ENCODE peak calls at places on chromosome 1, in nine cellular contexts. J, Y, W, B, G, F, M, K and L are unnamed samples.

GRCh38 chr1:64861611-64862010 is 104.7 kb downstream of the JAK1 start:
- DNase-seq in J (no peak), Y (no peak), W (no peak), B (peak; percentile 48), G (peak; percentile 38), F (peak; percentile 24), M (no peak), K (no peak), L (no peak)

GRCh38 chr1:152052606-152053005 is 15.8 kb upstream of the S100A11 start:
- DNase-seq in J (peak; percentile 83), Y (no peak), W (peak; percentile 95), B (peak; percentile 86), G (peak; percentile 86), F (peak; percentile 65), M (peak; percentile 72), K (peak; percentile 64), L (peak; percentile 44)

GRCh38 chr1:29096255-29096896 is 27.3 kb downstream of the TMEM200B start:
- DNase-seq in J (peak; percentile 90), Y (no peak), W (no peak), B (no peak), G (no peak), F (no peak), M (no peak), K (no peak), L (no peak)

GRCh38 chr1:155016231-155016831 is 13.7 kb downstream of the ZBTB7B start:
- DNase-seq in J (no peak), Y (no peak), W (no peak), B (no peak), G (no peak), F (no peak), M (no peak), K (no peak), L (no peak)

GRCh38 chr1:110602466-110602865 is 3.7 kb downstream of the KCNA2 start:
- DNase-seq in J (no peak), Y (no peak), W (no peak), B (no peak), G (no peak), F (no peak), M (no peak), K (no peak), L (no peak)

GRCh38 chr1:24036080-24036479 is 56.0 kb upstream of the SRSF10 start:
- DNase-seq in J (no peak), Y (no peak), W (no peak), B (no peak), G (no peak), F (no peak), M (no peak), K (no peak), L (no peak)

GRCh38 chr1:75136921-75137641 is 2.9 kb downstream of the LHX8 start:
- DNase-seq in J (no peak), Y (no peak), W (no peak), B (no peak), G (no peak), F (no peak), M (no peak), K (no peak), L (no peak)

GRCh38 chr1:162175393-162175792 is 105.9 kb downstream of the NOS1AP start:
- DNase-seq in J (no peak), Y (no peak), W (no peak), B (peak; percentile 36), G (no peak), F (no peak), M (no peak), K (no peak), L (no peak)

GRCh38 chr1:202909494-202909893 is 17.5 kb downstream of the KLHL12 start:
- DNase-seq in J (no peak), Y (no peak), W (no peak), B (no peak), G (no peak), F (no peak), M (no peak), K (no peak), L (no peak)

GRCh38 chr1:3651939-3652537 is at the start of gene TP73:
- DNase-seq in J (peak; percentile 63), Y (no peak), W (no peak), B (no peak), G (peak; percentile 59), F (no peak), M (no peak), K (no peak), L (no peak)

GRCh38 chr1:181213056-181213455 is 124.6 kb downstream of the IER5 start:
- DNase-seq in J (no peak), Y (no peak), W (no peak), B (no peak), G (no peak), F (no peak), M (no peak), K (no peak), L (no peak)

GRCh38 chr1:103267893-103268292 is 159.6 kb upstream of the COL11A1 start:
- DNase-seq in J (no peak), Y (no peak), W (no peak), B (no peak), G (no peak), F (no peak), M (no peak), K (no peak), L (no peak)

GRCh38 chr1:5974631-5975030 is 17.6 kb downstream of the NPHP4 start:
- DNase-seq in J (no peak), Y (no peak), W (no peak), B (no peak), G (no peak), F (no peak), M (no peak), K (no peak), L (no peak)

GRCh38 chr1:58699011-58699762 is 675 bp downstream of the MYSM1 start:
- DNase-seq in J (peak; percentile 36), Y (no peak), W (no peak), B (peak; percentile 17), G (no peak), F (no peak), M (no peak), K (no peak), L (no peak)

GRCh38 chr1:183920651-183921050 is 115.7 kb downstream of the RGL1 start:
- DNase-seq in J (no peak), Y (no peak), W (no peak), B (no peak), G (no peak), F (no peak), M (no peak), K (peak; percentile 76), L (no peak)

GRCh38 chr1:234759888-234760287 is 149.9 kb upstream of the IRF2BP2 start:
- DNase-seq in J (no peak), Y (no peak), W (no peak), B (no peak), G (no peak), F (no peak), M (no peak), K (no peak), L (no peak)

GRCh38 chr1:193674292-193674944 is 488.0 kb upstream of the B3GALT2 start:
- DNase-seq in J (no peak), Y (no peak), W (no peak), B (no peak), G (no peak), F (peak; percentile 4), M (no peak), K (no peak), L (no peak)

GRCh38 chr1:15757575-15758401 is 807 bp upstream of the FBLIM1 start:
- DNase-seq in J (no peak), Y (no peak), W (no peak), B (no peak), G (no peak), F (peak; percentile 82), M (no peak), K (no peak), L (no peak)

GRCh38 chr1:6794164-6794563 is 8.9 kb downstream of the CAMTA1 start:
- DNase-seq in J (no peak), Y (peak; percentile 45), W (no peak), B (no peak), G (no peak), F (no peak), M (no peak), K (no peak), L (no peak)

GRCh38 chr1:164780863-164781262 is 221.9 kb downstream of the PBX1 start:
- DNase-seq in J (no peak), Y (peak; percentile 66), W (no peak), B (no peak), G (no peak), F (peak; percentile 75), M (no peak), K (no peak), L (no peak)

GRCh38 chr1:121546830-121547680 is 362.3 kb downstream of the SRGAP2C start:
- DNase-seq in J (no peak), Y (peak; percentile 84), W (no peak), B (no peak), G (no peak), F (no peak), M (peak; percentile 10), K (no peak), L (no peak)

GRCh38 chr1:42454409-42454808 is 1.4 kb downstream of the ZMYND12 start:
- DNase-seq in J (no peak), Y (no peak), W (no peak), B (no peak), G (no peak), F (no peak), M (no peak), K (no peak), L (no peak)

GRCh38 chr1:65963161-65963888 is 170.6 kb downstream of the PDE4B start:
- DNase-seq in J (no peak), Y (no peak), W (no peak), B (no peak), G (no peak), F (no peak), M (no peak), K (no peak), L (no peak)

GRCh38 chr1:10795305-10796021 is 983 bp downstream of the CASZ1 start:
- DNase-seq in J (peak; percentile 25), Y (no peak), W (no peak), B (peak; percentile 30), G (no peak), F (no peak), M (no peak), K (no peak), L (no peak)

GRCh38 chr1:172390620-172391491 is 29.6 kb upstream of the C1orf105 start:
- DNase-seq in J (no peak), Y (no peak), W (peak; percentile 25), B (no peak), G (no peak), F (peak; percentile 23), M (no peak), K (no peak), L (no peak)

GRCh38 chr1:169250022-169250421 is 117.6 kb downstream of the NME7 start:
- DNase-seq in J (no peak), Y (no peak), W (no peak), B (no peak), G (no peak), F (no peak), M (no peak), K (no peak), L (no peak)

GRCh38 chr1:64563958-64564565 is 94.1 kb downstream of the CACHD1 start:
- DNase-seq in J (no peak), Y (no peak), W (no peak), B (no peak), G (no peak), F (no peak), M (no peak), K (no peak), L (no peak)

GRCh38 chr1:39675220-39675619 is 3.3 kb upstream of the NT5C1A start:
- DNase-seq in J (no peak), Y (no peak), W (no peak), B (no peak), G (no peak), F (no peak), M (no peak), K (peak; percentile 33), L (no peak)

GRCh38 chr1:50930193-50930592 is 29.9 kb downstream of the FAF1 start:
- DNase-seq in J (no peak), Y (no peak), W (no peak), B (no peak), G (no peak), F (no peak), M (no peak), K (no peak), L (no peak)

GRCh38 chr1:119774746-119775495 is 6.2 kb upstream of the HMGCS2 start:
- DNase-seq in J (no peak), Y (no peak), W (no peak), B (no peak), G (no peak), F (no peak), M (no peak), K (no peak), L (no peak)